ENCODE peak calls at places on chromosome 20, in six cellular contexts. R is SHP77, C is sciatic nerve, F is activated B cell treated with CpG ODN at 0.5 μM for 24 hours, P is fibroblast of pulmonary artery, Q is NT2/D1. N is an unnamed sample.

GRCh38 chr20:6828794-6829423 is 61.4 kb downstream of the BMP2 start:
- DNase-seq in P (peak; percentile 75), C (peak; percentile 79), Q (peak; percentile 54), R (peak; percentile 79), F (no peak), N (peak; percentile 5)

GRCh38 chr20:51022803-51023616 is at the start of gene KCNG1:
- DNase-seq in P (peak; percentile 69), R (no peak), C (no peak), F (peak; percentile 49), Q (peak; percentile 68), N (peak; percentile 66)

GRCh38 chr20:20051767-20052073 is 546 bp downstream of the CRNKL1 start:
- DNase-seq in Q (no peak), F (no peak), P (no peak), C (no peak), R (no peak), N (no peak)

GRCh38 chr20:44756956-44757355 is 11.3 kb downstream of the KCNK15 start:
- DNase-seq in P (no peak), Q (no peak), R (no peak), C (no peak), F (no peak), N (no peak)

GRCh38 chr20:19786311-19786710 is 28.3 kb downstream of the RIN2 start:
- DNase-seq in R (no peak), F (no peak), Q (no peak), P (peak; percentile 95), C (no peak), N (no peak)

GRCh38 chr20:25239387-25240370 is 8.2 kb upstream of the PYGB start:
- DNase-seq in F (no peak), C (no peak), P (no peak), R (no peak), Q (no peak), N (no peak)

GRCh38 chr20:63970714-63971431 is 1.1 kb upstream of the ZNF512B start:
- DNase-seq in P (no peak), C (no peak), Q (no peak), R (no peak), F (no peak), N (no peak)

GRCh38 chr20:35004749-35005462 is 49.2 kb downstream of the MYH7B start:
- DNase-seq in F (no peak), P (no peak), R (no peak), C (peak; percentile 34), Q (no peak), N (no peak)

GRCh38 chr20:40497781-40498691 is 191.0 kb downstream of the MAFB start:
- DNase-seq in Q (no peak), F (no peak), P (peak; percentile 56), R (no peak), C (no peak), N (no peak)

GRCh38 chr20:7959484-7959883 is 19.2 kb upstream of the HAO1 start:
- DNase-seq in Q (no peak), C (no peak), F (no peak), P (no peak), R (no peak), N (no peak)

GRCh38 chr20:44618318-44618731 is 33.2 kb downstream of the ADA start:
- DNase-seq in Q (no peak), C (no peak), R (no peak), F (no peak), P (no peak), N (no peak)

GRCh38 chr20:57724610-57725405 is 15.0 kb upstream of the PMEPA1 start:
- DNase-seq in Q (no peak), R (no peak), F (no peak), C (no peak), P (no peak), N (no peak)

GRCh38 chr20:39117486-39117885 is 155.3 kb downstream of the DHX35 start:
- DNase-seq in C (no peak), F (no peak), Q (no peak), R (peak; percentile 19), P (peak; percentile 65), N (no peak)

GRCh38 chr20:51725584-51726176 is 42.5 kb downstream of the ATP9A start:
- DNase-seq in R (no peak), C (no peak), Q (no peak), P (no peak), F (no peak), N (no peak)

N was measured in GM12892.